ENCODE peak calls at places on chromosomes 4 and X, in seven cellular contexts. Y is IMR-90, J is mesenchymal stem cell, K is mesendoderm, X is trophoblast cell, D is neuronal stem cell, E is H1. H is an unnamed sample.

GRCh38 chr4:73103799-73104503 is 34.4 kb upstream of the COX18 start:
- DNase-seq in Y (peak; percentile 32), J (peak; percentile 41), K (peak; percentile 46), X (no peak), D (no peak), E (no peak), H (no peak)

GRCh38 chr4:99205104-99205979 is 13.7 kb downstream of the ADH6 start:
- DNase-seq in Y (peak; percentile 34), J (no peak), K (peak; percentile 44), X (no peak), D (no peak), E (no peak), H (no peak)

GRCh38 chrX:87299563-87300160 is 217.9 kb upstream of the KLHL4 start:
- DNase-seq in Y (peak; percentile 8), J (peak; percentile 1), K (peak; percentile 3), X (no peak), D (peak; percentile 1), E (no peak), H (no peak)

GRCh38 chrX:12237131-12237530 is 98.9 kb downstream of the FRMPD4 start:
- DNase-seq in Y (no peak), J (no peak), K (no peak), X (no peak), D (no peak), E (no peak), H (no peak)

GRCh38 chrX:139423186-139423585 is 107.4 kb upstream of the F9 start:
- DNase-seq in Y (no peak), J (no peak), K (no peak), X (no peak), D (no peak), E (no peak), H (no peak)

GRCh38 chrX:6210230-6210629 is 18.4 kb downstream of the NLGN4X start:
- DNase-seq in Y (no peak), J (no peak), K (no peak), X (no peak), D (no peak), E (no peak), H (no peak)

GRCh38 chr4:105605493-105605892 is 53.1 kb downstream of the ARHGEF38 start:
- DNase-seq in Y (peak; percentile 17), J (peak; percentile 39), K (peak; percentile 96), X (no peak), D (no peak), E (no peak), H (no peak)

GRCh38 chrX:46144566-46144965 is 400.7 kb downstream of the ZNF674 start:
- DNase-seq in Y (no peak), J (no peak), K (no peak), X (no peak), D (no peak), E (no peak), H (no peak)

GRCh38 chr4:1727117-1728031 is 6.1 kb downstream of the TACC3 start:
- DNase-seq in Y (peak; percentile 75), J (peak; percentile 83), K (no peak), X (no peak), D (no peak), E (no peak), H (no peak)

GRCh38 chr4:94365304-94365703 is 22.7 kb upstream of the HPGDS start:
- DNase-seq in Y (peak; percentile 21), J (no peak), K (no peak), X (no peak), D (no peak), E (no peak), H (no peak)

GRCh38 chrX:31706456-31706855 is 634.6 kb upstream of the FTHL17 start:
- DNase-seq in Y (no peak), J (no peak), K (no peak), X (peak; percentile 0), D (no peak), E (no peak), H (no peak)
- H4K8ac ChIP-seq in Y (no peak overlapping the region), J (no peak overlapping the region), K (no peak overlapping the region), X (no peak overlapping the region), D (no peak overlapping the region), E (no peak overlapping the region), H (no peak overlapping the region)

GRCh38 chrX:39811391-39811790 is 286.4 kb downstream of the BCOR start:
- DNase-seq in Y (no peak), J (peak; percentile 26), K (peak; percentile 59), X (no peak), D (peak; percentile 62), E (no peak), H (no peak)

GRCh38 chrX:39809326-39809725 is 288.4 kb downstream of the BCOR start:
- DNase-seq in Y (peak; percentile 82), J (peak; percentile 82), K (no peak), X (no peak), D (no peak), E (no peak), H (no peak)

GRCh38 chrX:39808471-39808917 is 289.3 kb downstream of the BCOR start:
- DNase-seq in Y (peak; percentile 80), J (peak; percentile 81), K (peak; percentile 85), X (peak; percentile 85), D (no peak), E (no peak), H (no peak)

GRCh38 chrX:39813631-39814246 is 284.0 kb downstream of the BCOR start:
- DNase-seq in Y (peak; percentile 69), J (peak; percentile 50), K (no peak), X (no peak), D (no peak), E (no peak), H (no peak)

DNA sequence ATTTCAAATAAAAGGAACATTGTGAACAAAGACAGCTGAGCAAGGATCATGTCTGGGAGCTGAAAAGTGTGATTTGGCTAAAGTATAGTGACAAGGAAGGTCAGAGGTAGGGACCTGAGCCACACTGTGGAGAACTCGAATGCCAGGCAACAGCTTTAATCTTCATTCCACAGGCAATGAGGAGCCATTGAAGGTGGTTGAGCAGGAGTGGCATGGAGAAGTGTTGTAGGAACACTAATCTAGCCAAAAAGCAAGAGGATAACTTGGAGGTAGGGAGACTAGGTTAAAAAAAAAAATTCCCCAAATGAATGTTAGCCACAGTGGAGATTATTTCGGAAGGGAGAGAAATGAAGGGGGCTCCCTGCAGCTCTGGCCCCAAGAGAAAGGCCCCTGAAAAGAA is 286.9 kb downstream of the BCOR start:
- DNase-seq in Y (no peak), J (no peak), K (no peak), X (no peak), D (no peak), E (no peak), H (no peak)
- H4K8ac ChIP-seq in Y (no peak overlapping the region), J (no peak overlapping the region), K (no peak overlapping the region), X (no peak overlapping the region), D (no peak overlapping the region), E (no peak overlapping the region), H (no peak overlapping the region)

GRCh38 chrX:119218198-119218597 is 17.9 kb upstream of the PGRMC1 start:
- DNase-seq in Y (peak; percentile 15), J (no peak), K (no peak), X (no peak), D (no peak), E (no peak), H (no peak)
- H4K8ac ChIP-seq in Y (no peak overlapping the region), J (no peak overlapping the region), K (no peak overlapping the region), X (no peak overlapping the region), D (no peak overlapping the region), E (no peak overlapping the region), H (no peak overlapping the region)

GRCh38 chr4:5813882-5814255 is 79.0 kb downstream of the CRMP1 start:
- DNase-seq in Y (no peak), J (no peak), K (no peak), X (no peak), D (no peak), E (no peak), H (no peak)
- H4K8ac ChIP-seq in Y (no peak overlapping the region), J (no peak overlapping the region), K (no peak overlapping the region), X (no peak overlapping the region), D (no peak overlapping the region), E (no peak overlapping the region), H (no peak overlapping the region)

GRCh38 chr4:86762649-86763048 is 86.5 kb downstream of the SLC10A6 start:
- DNase-seq in Y (no peak), J (no peak), K (no peak), X (peak; percentile 94), D (no peak), E (no peak), H (no peak)
- H4K8ac ChIP-seq in Y (no peak overlapping the region), J (no peak overlapping the region), K (no peak overlapping the region), X (no peak overlapping the region), D (no peak overlapping the region), E (no peak overlapping the region), H (no peak overlapping the region)

DNA sequence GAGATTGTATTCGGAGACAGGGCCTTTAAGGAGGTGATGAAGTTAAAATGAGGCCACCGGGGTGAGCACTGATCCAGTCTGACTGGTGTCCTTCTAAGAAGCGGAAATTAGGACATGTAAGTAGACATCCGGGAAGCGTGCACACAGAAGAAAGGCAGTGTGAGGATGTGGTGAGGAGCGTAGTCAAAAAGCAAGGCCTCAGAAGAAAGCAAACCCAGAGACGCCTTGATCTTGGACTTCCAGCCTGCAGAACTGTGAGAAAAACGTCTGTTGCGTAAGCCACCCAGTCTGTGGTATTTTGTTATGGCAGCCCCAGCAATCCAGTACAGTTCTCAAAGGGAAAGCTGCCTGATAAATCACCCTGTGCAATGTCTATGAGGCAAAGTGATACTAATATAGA is 153.5 kb downstream of the KCNIP4 start:
- DNase-seq in Y (peak; percentile 18), J (peak; percentile 72), K (no peak), X (no peak), D (no peak), E (no peak), H (no peak)
- H4K8ac ChIP-seq in Y (no peak overlapping the region), J (no peak overlapping the region), K (no peak overlapping the region), X (no peak overlapping the region), D (no peak overlapping the region), E (no peak overlapping the region), H (no peak overlapping the region)